ENCODE peak calls at places on chromosomes 12 and 14, in four cellular contexts. One of them, this sample, is unnamed.

GRCh38 chr14:77376380-77376770 is 519 bp downstream of the TMED8 start:
- DNase-seq in activated T-cell treated with anti-CD3 and anti-CD28 coated beads for 1 hour: peak
- DNase-seq in SHP77: no peak
- DNase-seq in non-pigmented ciliary epithelial cell: no peak
- DNase-seq in this sample: no peak

GRCh38 chr12:47225356-47225755 is 145.6 kb upstream of the AMIGO2 start:
- DNase-seq in non-pigmented ciliary epithelial cell: no peak
- DNase-seq in activated T-cell treated with anti-CD3 and anti-CD28 coated beads for 1 hour: no peak
- DNase-seq in SHP77: no peak
- DNase-seq in this sample: no peak

GRCh38 chr14:100440207-100440631 is 117.1 kb downstream of the SLC25A47 start:
- DNase-seq in activated T-cell treated with anti-CD3 and anti-CD28 coated beads for 1 hour: peak
- DNase-seq in SHP77: peak
- DNase-seq in non-pigmented ciliary epithelial cell: no peak
- DNase-seq in this sample: peak

GRCh38 chr12:109719123-109720022 is 5.7 kb downstream of the FAM222A start:
- DNase-seq in non-pigmented ciliary epithelial cell: no peak
- DNase-seq in SHP77: peak
- DNase-seq in activated T-cell treated with anti-CD3 and anti-CD28 coated beads for 1 hour: no peak
- DNase-seq in this sample: no peak

GRCh38 chr14:34231626-34232025 is 230.4 kb downstream of the SPTSSA start:
- DNase-seq in SHP77: no peak
- DNase-seq in non-pigmented ciliary epithelial cell: no peak
- DNase-seq in activated T-cell treated with anti-CD3 and anti-CD28 coated beads for 1 hour: no peak
- DNase-seq in this sample: no peak

GRCh38 chr12:122111070-122111750 is 32.7 kb downstream of the MLXIP start:
- DNase-seq in non-pigmented ciliary epithelial cell: no peak
- DNase-seq in activated T-cell treated with anti-CD3 and anti-CD28 coated beads for 1 hour: no peak
- DNase-seq in SHP77: peak
- DNase-seq in this sample: no peak

GRCh38 chr12:49777341-49777740 is 36.0 kb downstream of the TMBIM6 start:
- DNase-seq in SHP77: no peak
- DNase-seq in activated T-cell treated with anti-CD3 and anti-CD28 coated beads for 1 hour: no peak
- DNase-seq in non-pigmented ciliary epithelial cell: no peak
- DNase-seq in this sample: no peak

GRCh38 chr12:83093426-83093825 is 406.7 kb downstream of the TMTC2 start:
- DNase-seq in non-pigmented ciliary epithelial cell: no peak
- DNase-seq in activated T-cell treated with anti-CD3 and anti-CD28 coated beads for 1 hour: no peak
- DNase-seq in SHP77: no peak
- DNase-seq in this sample: no peak

GRCh38 chr12:53219116-53219955 is 12.3 kb upstream of the ITGB7 start:
- DNase-seq in activated T-cell treated with anti-CD3 and anti-CD28 coated beads for 1 hour: peak
- DNase-seq in non-pigmented ciliary epithelial cell: no peak
- DNase-seq in SHP77: no peak
- DNase-seq in this sample: no peak

GRCh38 chr12:78703820-78704525 is 160.6 kb upstream of the SYT1 start:
- DNase-seq in activated T-cell treated with anti-CD3 and anti-CD28 coated beads for 1 hour: no peak
- DNase-seq in SHP77: no peak
- DNase-seq in non-pigmented ciliary epithelial cell: peak
- DNase-seq in this sample: peak

GRCh38 chr12:3252416-3252815 is 175.2 kb downstream of the TSPAN9 start:
- DNase-seq in SHP77: no peak
- DNase-seq in non-pigmented ciliary epithelial cell: no peak
- DNase-seq in activated T-cell treated with anti-CD3 and anti-CD28 coated beads for 1 hour: no peak
- DNase-seq in this sample: no peak

GRCh38 chr12:54723653-54724256 is 75.6 kb upstream of the DCD start:
- DNase-seq in activated T-cell treated with anti-CD3 and anti-CD28 coated beads for 1 hour: peak
- DNase-seq in SHP77: no peak
- DNase-seq in non-pigmented ciliary epithelial cell: no peak
- DNase-seq in this sample: no peak

GRCh38 chr12:58919271-58920101 is 818 bp downstream of the LRIG3 start:
- DNase-seq in non-pigmented ciliary epithelial cell: no peak
- DNase-seq in SHP77: peak
- DNase-seq in activated T-cell treated with anti-CD3 and anti-CD28 coated beads for 1 hour: no peak
- DNase-seq in this sample: peak

GRCh38 chr14:103839569-103839968 is 7.8 kb downstream of the PPP1R13B start:
- DNase-seq in non-pigmented ciliary epithelial cell: no peak
- DNase-seq in activated T-cell treated with anti-CD3 and anti-CD28 coated beads for 1 hour: no peak
- DNase-seq in SHP77: no peak
- DNase-seq in this sample: no peak

GRCh38 chr14:50237448-50237847 is 6.1 kb upstream of the SOS2 start:
- DNase-seq in activated T-cell treated with anti-CD3 and anti-CD28 coated beads for 1 hour: no peak
- DNase-seq in non-pigmented ciliary epithelial cell: no peak
- DNase-seq in SHP77: no peak
- DNase-seq in this sample: no peak

GRCh38 chr14:95231966-95232365 is 74.6 kb upstream of the DICER1 start:
- DNase-seq in SHP77: no peak
- DNase-seq in non-pigmented ciliary epithelial cell: no peak
- DNase-seq in activated T-cell treated with anti-CD3 and anti-CD28 coated beads for 1 hour: no peak
- DNase-seq in this sample: no peak

GRCh38 chr12:108381793-108382436 is 42.8 kb upstream of the CMKLR1 start:
- DNase-seq in activated T-cell treated with anti-CD3 and anti-CD28 coated beads for 1 hour: no peak
- DNase-seq in non-pigmented ciliary epithelial cell: no peak
- DNase-seq in SHP77: no peak
- DNase-seq in this sample: no peak

GRCh38 chr14:21868442-21869046 is 194.9 kb upstream of the OR4E1 start:
- DNase-seq in non-pigmented ciliary epithelial cell: peak
- DNase-seq in SHP77: peak
- DNase-seq in activated T-cell treated with anti-CD3 and anti-CD28 coated beads for 1 hour: peak
- DNase-seq in this sample: peak

GRCh38 chr14:95294834-95295599 is 24.7 kb downstream of the CLMN start:
- DNase-seq in activated T-cell treated with anti-CD3 and anti-CD28 coated beads for 1 hour: no peak
- DNase-seq in non-pigmented ciliary epithelial cell: no peak
- DNase-seq in SHP77: no peak
- DNase-seq in this sample: no peak

GRCh38 chr14:77322209-77322902 is 1.5 kb downstream of the GSTZ1 start:
- DNase-seq in SHP77: no peak
- DNase-seq in activated T-cell treated with anti-CD3 and anti-CD28 coated beads for 1 hour: no peak
- DNase-seq in non-pigmented ciliary epithelial cell: no peak
- DNase-seq in this sample: no peak

GRCh38 chr14:66974397-66975025 is 214.7 kb upstream of the GARIN2 start:
- DNase-seq in SHP77: no peak
- DNase-seq in non-pigmented ciliary epithelial cell: peak
- DNase-seq in activated T-cell treated with anti-CD3 and anti-CD28 coated beads for 1 hour: no peak
- DNase-seq in this sample: no peak

GRCh38 chr14:45679852-45680251 is 426.9 kb upstream of the MIS18BP1 start:
- DNase-seq in SHP77: no peak
- DNase-seq in non-pigmented ciliary epithelial cell: peak
- DNase-seq in activated T-cell treated with anti-CD3 and anti-CD28 coated beads for 1 hour: no peak
- DNase-seq in this sample: peak

GRCh38 chr14:66395300-66395699 is 90.9 kb upstream of the CCDC196 start:
- DNase-seq in activated T-cell treated with anti-CD3 and anti-CD28 coated beads for 1 hour: no peak
- DNase-seq in non-pigmented ciliary epithelial cell: no peak
- DNase-seq in SHP77: no peak
- DNase-seq in this sample: no peak

GRCh38 chr14:29911815-29912214 is 15.8 kb downstream of the PRKD1 start:
- DNase-seq in SHP77: no peak
- DNase-seq in activated T-cell treated with anti-CD3 and anti-CD28 coated beads for 1 hour: no peak
- DNase-seq in non-pigmented ciliary epithelial cell: no peak
- DNase-seq in this sample: no peak

GRCh38 chr14:98171654-98172053 is 1100.3 kb downstream of the BCL11B start:
- DNase-seq in activated T-cell treated with anti-CD3 and anti-CD28 coated beads for 1 hour: no peak
- DNase-seq in non-pigmented ciliary epithelial cell: no peak
- DNase-seq in SHP77: no peak
- DNase-seq in this sample: no peak

GRCh38 chr12:2797721-2798418 is 3.1 kb downstream of the FKBP4 start:
- DNase-seq in SHP77: no peak
- DNase-seq in non-pigmented ciliary epithelial cell: no peak
- DNase-seq in activated T-cell treated with anti-CD3 and anti-CD28 coated beads for 1 hour: no peak
- DNase-seq in this sample: no peak

GRCh38 chr12:93087836-93088610 is 158.9 kb upstream of the EEA1 start:
- DNase-seq in SHP77: no peak
- DNase-seq in non-pigmented ciliary epithelial cell: no peak
- DNase-seq in activated T-cell treated with anti-CD3 and anti-CD28 coated beads for 1 hour: no peak
- DNase-seq in this sample: no peak

GRCh38 chr12:91722072-91722471 is 423.6 kb downstream of the BTG1 start:
- DNase-seq in non-pigmented ciliary epithelial cell: no peak
- DNase-seq in SHP77: no peak
- DNase-seq in activated T-cell treated with anti-CD3 and anti-CD28 coated beads for 1 hour: no peak
- DNase-seq in this sample: peak

GRCh38 chr14:24863933-24864708 is 185.8 kb downstream of the STXBP6 start:
- DNase-seq in non-pigmented ciliary epithelial cell: no peak
- DNase-seq in SHP77: no peak
- DNase-seq in activated T-cell treated with anti-CD3 and anti-CD28 coated beads for 1 hour: no peak
- DNase-seq in this sample: no peak

GRCh38 chr12:131046813-131047788 is 93.4 kb downstream of the ADGRD1 start:
- DNase-seq in activated T-cell treated with anti-CD3 and anti-CD28 coated beads for 1 hour: no peak
- DNase-seq in SHP77: no peak
- DNase-seq in non-pigmented ciliary epithelial cell: no peak
- DNase-seq in this sample: no peak

GRCh38 chr12:20096430-20096829 is 271.9 kb upstream of the PDE3A start:
- DNase-seq in SHP77: no peak
- DNase-seq in activated T-cell treated with anti-CD3 and anti-CD28 coated beads for 1 hour: no peak
- DNase-seq in non-pigmented ciliary epithelial cell: no peak
- DNase-seq in this sample: no peak

GRCh38 chr12:7219599-7220243 is 30.2 kb downstream of the PEX5 start:
- DNase-seq in activated T-cell treated with anti-CD3 and anti-CD28 coated beads for 1 hour: peak
- DNase-seq in non-pigmented ciliary epithelial cell: peak
- DNase-seq in SHP77: peak
- DNase-seq in this sample: peak

This sample was measured in epithelial cell of proximal tubule.